ENCODE peak calls at places on chromosomes 2 and 18, in eight cellular contexts. One of them, this sample, is unnamed. For H3K4me1, the result is how much of the 10 kb centered on the place peaks cover.

GRCh38 chr2:23622466-23622865 is 237.5 kb downstream of the KLHL29 start:
- DNase-seq in sigmoid colon: peak
- DNase-seq in upper lobe of right lung: no peak
- DNase-seq in heart left ventricle: no peak
- DNase-seq in mammary epithelial cell: no peak
- DNase-seq in lower lobe of right lung: peak
- DNase-seq in psoas muscle: no peak
- DNase-seq in uterus: no peak
- DNase-seq in this sample: no peak

GRCh38 chr2:183456177-183456576 is 331.9 kb downstream of the NUP35 start:
- DNase-seq in sigmoid colon: no peak
- DNase-seq in upper lobe of right lung: no peak
- DNase-seq in heart left ventricle: no peak
- DNase-seq in mammary epithelial cell: no peak
- DNase-seq in lower lobe of right lung: no peak
- DNase-seq in psoas muscle: no peak
- DNase-seq in uterus: no peak
- DNase-seq in this sample: no peak

GRCh38 chr2:114754907-114755563 is 312.6 kb downstream of the DPP10 start:
- DNase-seq in sigmoid colon: no peak
- DNase-seq in upper lobe of right lung: no peak
- DNase-seq in heart left ventricle: no peak
- DNase-seq in mammary epithelial cell: no peak
- DNase-seq in lower lobe of right lung: no peak
- DNase-seq in psoas muscle: no peak
- DNase-seq in uterus: no peak
- DNase-seq in this sample: no peak

GRCh38 chr2:39780825-39781600 is 2.0 kb upstream of the THUMPD2 start:
- DNase-seq in sigmoid colon: no peak
- DNase-seq in upper lobe of right lung: no peak
- DNase-seq in heart left ventricle: no peak
- DNase-seq in mammary epithelial cell: no peak
- DNase-seq in lower lobe of right lung: no peak
- DNase-seq in psoas muscle: no peak
- DNase-seq in uterus: peak
- DNase-seq in this sample: no peak

GRCh38 chr2:85133751-85134254 is 611 bp downstream of the TCF7L1 start:
- DNase-seq in sigmoid colon: peak
- DNase-seq in upper lobe of right lung: peak
- DNase-seq in heart left ventricle: peak
- DNase-seq in mammary epithelial cell: peak
- DNase-seq in lower lobe of right lung: peak
- DNase-seq in psoas muscle: peak
- DNase-seq in uterus: peak
- DNase-seq in this sample: peak

GRCh38 chr2:65350714-65351113 is 81.7 kb downstream of the SPRED2 start:
- DNase-seq in sigmoid colon: no peak
- DNase-seq in upper lobe of right lung: no peak
- DNase-seq in heart left ventricle: no peak
- DNase-seq in mammary epithelial cell: no peak
- DNase-seq in lower lobe of right lung: no peak
- DNase-seq in psoas muscle: no peak
- DNase-seq in uterus: no peak
- DNase-seq in this sample: no peak

GRCh38 chr2:48343571-48344440 is 186.1 kb upstream of the STON1 start:
- DNase-seq in sigmoid colon: no peak
- DNase-seq in upper lobe of right lung: no peak
- DNase-seq in heart left ventricle: no peak
- DNase-seq in mammary epithelial cell: peak
- DNase-seq in lower lobe of right lung: no peak
- DNase-seq in psoas muscle: no peak
- DNase-seq in uterus: no peak
- DNase-seq in this sample: no peak

GRCh38 chr18:61891874-61892273 is 933 bp downstream of the RNF152 start:
- DNase-seq in sigmoid colon: no peak
- DNase-seq in upper lobe of right lung: no peak
- DNase-seq in heart left ventricle: no peak
- DNase-seq in mammary epithelial cell: no peak
- DNase-seq in lower lobe of right lung: no peak
- DNase-seq in psoas muscle: no peak
- DNase-seq in uterus: no peak
- DNase-seq in this sample: no peak

GRCh38 chr18:52861558-52861957 is 521.6 kb downstream of the DCC start:
- DNase-seq in sigmoid colon: no peak
- DNase-seq in upper lobe of right lung: no peak
- DNase-seq in heart left ventricle: no peak
- DNase-seq in mammary epithelial cell: no peak
- DNase-seq in lower lobe of right lung: no peak
- DNase-seq in psoas muscle: no peak
- DNase-seq in uterus: no peak
- DNase-seq in this sample: no peak

GRCh38 chr2:10864888-10865551 is 46.7 kb upstream of the KCNF1 start:
- DNase-seq in sigmoid colon: no peak
- DNase-seq in upper lobe of right lung: no peak
- DNase-seq in heart left ventricle: no peak
- DNase-seq in mammary epithelial cell: no peak
- DNase-seq in lower lobe of right lung: no peak
- DNase-seq in psoas muscle: no peak
- DNase-seq in uterus: no peak
- DNase-seq in this sample: no peak

GRCh38 chr2:236603361-236604015 is 33.9 kb downstream of the ACKR3 start:
- DNase-seq in sigmoid colon: no peak
- DNase-seq in upper lobe of right lung: peak
- DNase-seq in heart left ventricle: no peak
- DNase-seq in mammary epithelial cell: no peak
- DNase-seq in lower lobe of right lung: no peak
- DNase-seq in psoas muscle: no peak
- DNase-seq in uterus: no peak
- DNase-seq in this sample: no peak

GRCh38 chr2:135561925-135562324 is 30.6 kb downstream of the R3HDM1 start:
- DNase-seq in sigmoid colon: no peak
- DNase-seq in upper lobe of right lung: no peak
- DNase-seq in heart left ventricle: no peak
- DNase-seq in mammary epithelial cell: no peak
- DNase-seq in lower lobe of right lung: no peak
- DNase-seq in psoas muscle: no peak
- DNase-seq in uterus: no peak
- DNase-seq in this sample: no peak

GRCh38 chr2:191677091-191677645 is 768 bp upstream of the NABP1 start:
- DNase-seq in sigmoid colon: peak
- DNase-seq in upper lobe of right lung: no peak
- DNase-seq in heart left ventricle: peak
- DNase-seq in mammary epithelial cell: peak
- DNase-seq in lower lobe of right lung: peak
- DNase-seq in psoas muscle: no peak
- DNase-seq in uterus: peak
- DNase-seq in this sample: no peak

GRCh38 chr2:48829569-48829968 is 74.0 kb upstream of the LHCGR start:
- DNase-seq in sigmoid colon: no peak
- DNase-seq in upper lobe of right lung: no peak
- DNase-seq in heart left ventricle: no peak
- DNase-seq in mammary epithelial cell: no peak
- DNase-seq in lower lobe of right lung: no peak
- DNase-seq in psoas muscle: no peak
- DNase-seq in uterus: no peak
- DNase-seq in this sample: no peak

GRCh38 chr2:3849213-3849612 is 145.8 kb downstream of the DCDC2C start:
- DNase-seq in sigmoid colon: no peak
- DNase-seq in upper lobe of right lung: no peak
- DNase-seq in heart left ventricle: no peak
- DNase-seq in mammary epithelial cell: no peak
- DNase-seq in lower lobe of right lung: no peak
- DNase-seq in psoas muscle: no peak
- DNase-seq in uterus: no peak
- DNase-seq in this sample: no peak

GRCh38 chr2:163213699-163214098 is 375.1 kb upstream of the KCNH7 start:
- DNase-seq in sigmoid colon: no peak
- DNase-seq in upper lobe of right lung: no peak
- DNase-seq in heart left ventricle: no peak
- DNase-seq in mammary epithelial cell: peak
- DNase-seq in lower lobe of right lung: no peak
- DNase-seq in psoas muscle: no peak
- DNase-seq in uterus: no peak
- DNase-seq in this sample: no peak

GRCh38 chr2:98522854-98523253 is 78.2 kb downstream of the INPP4A start:
- DNase-seq in sigmoid colon: no peak
- DNase-seq in upper lobe of right lung: no peak
- DNase-seq in heart left ventricle: no peak
- DNase-seq in mammary epithelial cell: no peak
- DNase-seq in lower lobe of right lung: no peak
- DNase-seq in psoas muscle: no peak
- DNase-seq in uterus: no peak
- DNase-seq in this sample: no peak

GRCh38 chr2:177289824-177290632 is 25.5 kb upstream of the NFE2L2 start:
- DNase-seq in sigmoid colon: no peak
- DNase-seq in upper lobe of right lung: no peak
- DNase-seq in heart left ventricle: no peak
- DNase-seq in mammary epithelial cell: no peak
- DNase-seq in lower lobe of right lung: no peak
- DNase-seq in psoas muscle: no peak
- DNase-seq in uterus: no peak
- DNase-seq in this sample: no peak

GRCh38 chr18:22998336-22998735 is 65.2 kb downstream of the RBBP8 start:
- DNase-seq in sigmoid colon: no peak
- DNase-seq in upper lobe of right lung: no peak
- DNase-seq in heart left ventricle: no peak
- DNase-seq in mammary epithelial cell: no peak
- DNase-seq in lower lobe of right lung: no peak
- DNase-seq in psoas muscle: no peak
- DNase-seq in uterus: no peak
- DNase-seq in this sample: no peak

GRCh38 chr18:23003289-23003688 is 70.2 kb downstream of the RBBP8 start:
- DNase-seq in sigmoid colon: no peak
- DNase-seq in upper lobe of right lung: no peak
- DNase-seq in heart left ventricle: no peak
- DNase-seq in mammary epithelial cell: no peak
- DNase-seq in lower lobe of right lung: no peak
- DNase-seq in psoas muscle: no peak
- DNase-seq in uterus: no peak
- DNase-seq in this sample: no peak

GRCh38 chr18:22999647-23000046 is 66.5 kb downstream of the RBBP8 start:
- DNase-seq in sigmoid colon: no peak
- DNase-seq in upper lobe of right lung: no peak
- DNase-seq in heart left ventricle: no peak
- DNase-seq in mammary epithelial cell: no peak
- DNase-seq in lower lobe of right lung: no peak
- DNase-seq in psoas muscle: no peak
- DNase-seq in uterus: no peak
- DNase-seq in this sample: no peak

GRCh38 chr18:22999212-22999611 is 66.1 kb downstream of the RBBP8 start:
- DNase-seq in sigmoid colon: no peak
- DNase-seq in upper lobe of right lung: no peak
- DNase-seq in heart left ventricle: no peak
- DNase-seq in mammary epithelial cell: no peak
- DNase-seq in lower lobe of right lung: no peak
- DNase-seq in psoas muscle: no peak
- DNase-seq in uterus: no peak
- DNase-seq in this sample: no peak
- TF ChIP-seq CTCF in sigmoid colon: no peak
- TF ChIP-seq CTCF in upper lobe of right lung: no peak
- TF ChIP-seq CTCF in heart left ventricle: no peak
- TF ChIP-seq CTCF in mammary epithelial cell: no peak
- TF ChIP-seq CTCF in lower lobe of right lung: no peak
- TF ChIP-seq CTCF in psoas muscle: no peak
- TF ChIP-seq CTCF in uterus: no peak
- TF ChIP-seq CTCF in this sample: no peak

GRCh38 chr2:174967693-174968260 is 37.4 kb downstream of the CHN1 start:
- DNase-seq in sigmoid colon: no peak
- DNase-seq in upper lobe of right lung: no peak
- DNase-seq in heart left ventricle: no peak
- DNase-seq in mammary epithelial cell: no peak
- DNase-seq in lower lobe of right lung: no peak
- DNase-seq in psoas muscle: no peak
- DNase-seq in uterus: no peak
- DNase-seq in this sample: no peak

GRCh38 chr2:174971868-174972781 is 33.1 kb downstream of the CHN1 start:
- DNase-seq in sigmoid colon: no peak
- DNase-seq in upper lobe of right lung: no peak
- DNase-seq in heart left ventricle: peak
- DNase-seq in mammary epithelial cell: peak
- DNase-seq in lower lobe of right lung: no peak
- DNase-seq in psoas muscle: no peak
- DNase-seq in uterus: no peak
- DNase-seq in this sample: no peak

GRCh38 chr2:174972924-174973323 is 32.3 kb downstream of the CHN1 start:
- DNase-seq in sigmoid colon: no peak
- DNase-seq in upper lobe of right lung: no peak
- DNase-seq in heart left ventricle: no peak
- DNase-seq in mammary epithelial cell: peak
- DNase-seq in lower lobe of right lung: no peak
- DNase-seq in psoas muscle: no peak
- DNase-seq in uterus: no peak
- DNase-seq in this sample: no peak

GRCh38 chr2:174969091-174969734 is 36.0 kb downstream of the CHN1 start:
- DNase-seq in sigmoid colon: no peak
- DNase-seq in upper lobe of right lung: no peak
- DNase-seq in heart left ventricle: no peak
- DNase-seq in mammary epithelial cell: no peak
- DNase-seq in lower lobe of right lung: no peak
- DNase-seq in psoas muscle: no peak
- DNase-seq in uterus: no peak
- DNase-seq in this sample: no peak

DNA sequence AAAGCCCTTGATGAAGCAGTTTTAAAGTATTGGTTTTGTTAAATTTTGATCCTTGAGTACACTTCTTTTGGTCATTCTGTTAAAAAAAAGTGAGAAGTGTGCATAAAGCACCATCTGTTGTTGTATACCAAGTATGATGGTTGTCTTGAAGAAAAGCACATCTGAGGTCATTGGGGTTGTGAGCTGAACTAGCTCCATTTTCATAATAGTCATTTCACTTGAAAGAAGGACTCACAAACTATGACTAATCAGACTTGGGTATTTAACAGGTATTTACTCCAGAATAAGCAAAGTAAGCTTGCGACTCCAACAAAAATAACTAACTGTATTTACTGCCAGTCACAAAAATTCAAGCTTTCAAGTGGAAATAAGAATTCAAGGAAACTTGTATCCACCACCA is 35.1 kb downstream of the CHN1 start:
- DNase-seq in sigmoid colon: no peak
- DNase-seq in upper lobe of right lung: no peak
- DNase-seq in heart left ventricle: no peak
- DNase-seq in mammary epithelial cell: peak
- DNase-seq in lower lobe of right lung: no peak
- DNase-seq in psoas muscle: no peak
- DNase-seq in uterus: no peak
- DNase-seq in this sample: no peak
- H3K4me1 ChIP-seq in sigmoid colon: under half
- H3K4me1 ChIP-seq in upper lobe of right lung: under half
- H3K4me1 ChIP-seq in heart left ventricle: under half
- H3K4me1 ChIP-seq in mammary epithelial cell: under half
- H3K4me1 ChIP-seq in lower lobe of right lung: under half
- H3K4me1 ChIP-seq in psoas muscle: under half
- H3K4me1 ChIP-seq in uterus: under half
- H3K4me1 ChIP-seq in this sample: under half

GRCh38 chr18:2002604-2003003 is 568.7 kb downstream of the METTL4 start:
- DNase-seq in sigmoid colon: no peak
- DNase-seq in upper lobe of right lung: no peak
- DNase-seq in heart left ventricle: no peak
- DNase-seq in mammary epithelial cell: no peak
- DNase-seq in lower lobe of right lung: no peak
- DNase-seq in psoas muscle: no peak
- DNase-seq in uterus: no peak
- DNase-seq in this sample: no peak
- H3K27ac ChIP-seq in sigmoid colon: no peak
- H3K27ac ChIP-seq in upper lobe of right lung: no peak
- H3K27ac ChIP-seq in heart left ventricle: no peak
- H3K27ac ChIP-seq in mammary epithelial cell: no peak
- H3K27ac ChIP-seq in lower lobe of right lung: no peak
- H3K27ac ChIP-seq in psoas muscle: no peak
- H3K27ac ChIP-seq in uterus: no peak
- H3K27ac ChIP-seq in this sample: no peak

GRCh38 chr2:51247252-51247651 is 215.3 kb upstream of the NRXN1 start:
- DNase-seq in sigmoid colon: no peak
- DNase-seq in upper lobe of right lung: no peak
- DNase-seq in heart left ventricle: no peak
- DNase-seq in mammary epithelial cell: no peak
- DNase-seq in lower lobe of right lung: no peak
- DNase-seq in psoas muscle: no peak
- DNase-seq in uterus: no peak
- DNase-seq in this sample: no peak
- TF ChIP-seq CTCF in sigmoid colon: no peak
- TF ChIP-seq CTCF in upper lobe of right lung: no peak
- TF ChIP-seq CTCF in heart left ventricle: no peak
- TF ChIP-seq CTCF in mammary epithelial cell: no peak
- TF ChIP-seq CTCF in lower lobe of right lung: no peak
- TF ChIP-seq CTCF in psoas muscle: no peak
- TF ChIP-seq CTCF in uterus: no peak
- TF ChIP-seq CTCF in this sample: no peak

This sample was measured in RWPE2.